ENCODE peak calls at places on chromosomes 1 and 21, in four cellular contexts. R, F, W and I are unnamed samples.

GRCh38 chr21:42515708-42516502 is 2.3 kb downstream of the SLC37A1 start:
- DNase-seq in F (no peak), R (no peak), W (no peak), I (no peak)

GRCh38 chr1:235102259-235102582 is 26.4 kb downstream of the TOMM20 start:
- DNase-seq in W (no peak), F (no peak), R (no peak), I (no peak)

GRCh38 chr1:44266400-44267344 is 53.4 kb downstream of the DMAP1 start:
- DNase-seq in R (no peak), W (no peak), F (no peak), I (no peak)

GRCh38 chr1:150847499-150848060 is 28.8 kb downstream of the ARNT start:
- DNase-seq in W (no peak), R (no peak), F (no peak), I (no peak)

GRCh38 chr1:212958175-212958574 is 7.8 kb downstream of the VASH2 start:
- DNase-seq in R (peak), W (no peak), F (peak), I (no peak)

GRCh38 chr1:175000697-175001187 is 995 bp downstream of the CACYBP start:
- DNase-seq in F (no peak), R (no peak), W (no peak), I (no peak)

GRCh38 chr1:42768172-42768571 is 1.1 kb downstream of the C1orf50 start:
- DNase-seq in R (no peak), W (no peak), F (no peak), I (no peak)

GRCh38 chr1:162191396-162192322 is 122.2 kb downstream of the NOS1AP start:
- DNase-seq in F (no peak), R (peak), W (no peak), I (no peak)

GRCh38 chr1:11741919-11742598 is 6.1 kb downstream of the AGTRAP start:
- DNase-seq in F (no peak), W (no peak), R (peak), I (no peak)

GRCh38 chr1:203264052-203264501 is 34.6 kb upstream of the CHIT1 start:
- DNase-seq in W (no peak), F (no peak), R (no peak), I (no peak)

GRCh38 chr1:55640708-55641473 is 425.7 kb upstream of the USP24 start:
- DNase-seq in F (no peak), W (no peak), R (peak), I (no peak)

GRCh38 chr21:38649120-38649519 is 150.8 kb upstream of the ERG start:
- DNase-seq in F (no peak), W (no peak), R (no peak), I (no peak)

GRCh38 chr1:1623631-1624442 is 8.1 kb upstream of the MMP23B start:
- DNase-seq in R (no peak), W (no peak), F (no peak), I (no peak)

GRCh38 chr1:192274588-192274987 is 42.2 kb upstream of the RGS21 start:
- DNase-seq in F (no peak), W (no peak), R (no peak), I (no peak)

GRCh38 chr1:53890522-53890941 is 935 bp upstream of the YIPF1 start:
- DNase-seq in F (no peak), R (no peak), W (no peak), I (no peak)

GRCh38 chr1:65882091-65882490 is 89.4 kb downstream of the PDE4B start:
- DNase-seq in R (no peak), F (peak), W (no peak), I (no peak)

GRCh38 chr1:14915356-14916054 is 238.0 kb upstream of the TMEM51 start:
- DNase-seq in R (peak), W (no peak), F (peak), I (peak)

GRCh38 chr1:148354909-148355308 is 128.2 kb downstream of the PPIAL4G start:
- DNase-seq in R (no peak), W (no peak), F (no peak), I (no peak)

GRCh38 chr1:44227211-44227610 is 13.9 kb downstream of the DMAP1 start:
- DNase-seq in W (no peak), F (no peak), R (no peak), I (no peak)

GRCh38 chr1:54002544-54003248 is 15.3 kb downstream of the LDLRAD1 start:
- DNase-seq in W (no peak), R (no peak), F (no peak), I (no peak)

GRCh38 chr1:151130837-151131586 is 15.4 kb downstream of the SEMA6C start:
- DNase-seq in F (peak), R (peak), W (peak), I (peak)

GRCh38 chr1:31501505-31501904 is 74.8 kb upstream of the TINAGL1 start:
- DNase-seq in F (no peak), W (no peak), R (peak), I (no peak)

GRCh38 chr1:35565742-35566133 is 7.4 kb upstream of the TFAP2E start:
- DNase-seq in R (no peak), F (no peak), W (no peak), I (no peak)

GRCh38 chr1:113388621-113389355 is 1.5 kb upstream of the MAGI3 start:
- DNase-seq in R (peak), F (no peak), W (no peak), I (no peak)

GRCh38 chr1:202143011-202143767 is 1.3 kb downstream of the ARL8A start:
- DNase-seq in W (no peak), F (no peak), R (no peak), I (no peak)

GRCh38 chr1:96116707-96117106 is 604.9 kb upstream of the PTBP2 start:
- DNase-seq in R (no peak), W (no peak), F (peak), I (no peak)

GRCh38 chr1:225987491-225988316 is 11.4 kb downstream of the SDE2 start:
- DNase-seq in W (no peak), F (peak), R (peak), I (no peak)

GRCh38 chr1:235972316-235973090 is 92.4 kb downstream of the NID1 start:
- DNase-seq in R (peak), F (peak), W (no peak), I (no peak)

GRCh38 chr1:234855851-234856250 is 245.9 kb upstream of the IRF2BP2 start:
- DNase-seq in R (no peak), F (no peak), W (no peak), I (no peak)

GRCh38 chr1:58618303-58618702 is 41.3 kb upstream of the TACSTD2 start:
- DNase-seq in F (peak), R (no peak), W (no peak), I (no peak)

GRCh38 chr1:244454412-244454811 is 2.7 kb upstream of the ADSS2 start:
- DNase-seq in R (no peak), W (no peak), F (no peak), I (peak)
- H3K4ac ChIP-seq in R (no peak), W (no peak), F (no peak), I (no peak)

DNA sequence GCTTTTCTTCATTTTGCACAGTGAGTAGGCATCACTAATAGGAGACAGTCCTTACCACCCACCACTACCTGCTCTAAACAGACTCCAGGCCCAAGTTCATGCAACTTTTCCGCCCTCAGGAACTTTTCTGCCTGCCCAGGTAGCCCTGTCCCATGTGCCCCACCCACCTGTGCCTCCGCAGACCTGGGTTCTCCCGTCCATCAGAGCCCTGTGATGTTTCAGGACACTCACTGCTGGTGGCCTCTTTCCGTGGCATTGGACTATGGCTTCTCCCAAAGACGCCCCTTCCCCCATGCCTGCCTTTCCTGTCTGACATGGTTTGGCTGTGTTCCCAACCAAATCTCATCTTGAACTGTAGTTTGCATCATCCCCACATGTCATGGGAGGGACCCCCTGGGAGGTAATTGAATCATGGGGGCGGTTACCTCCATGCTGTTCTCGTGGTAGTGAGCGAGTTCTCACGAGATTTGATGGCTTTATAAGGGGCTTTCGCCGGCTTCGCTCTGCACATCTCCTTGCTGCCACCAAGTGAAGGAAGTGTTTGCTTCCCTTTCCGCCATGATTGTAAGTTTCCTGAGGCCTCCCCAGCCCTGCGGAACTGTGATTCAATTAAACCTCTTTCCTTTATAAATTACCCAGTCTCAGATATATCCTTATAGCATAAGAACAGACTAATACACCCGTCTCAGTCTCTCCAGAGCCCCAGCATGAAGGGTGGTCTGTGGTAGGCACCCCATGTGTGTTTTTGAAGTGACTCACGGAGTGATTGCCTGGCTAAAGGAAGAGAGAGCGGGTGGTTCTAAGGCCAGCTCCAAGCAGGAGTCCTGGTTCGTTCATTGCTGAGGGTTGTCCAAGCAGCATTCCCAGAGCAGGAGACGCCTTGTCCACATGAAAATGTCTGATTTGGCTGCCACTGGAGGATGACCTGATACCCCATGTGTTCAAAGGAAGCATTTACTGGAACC is 86.0 kb upstream of the ZBTB40 start:
- DNase-seq in F (no peak), R (peak), W (no peak), I (no peak)
- H3K56ac ChIP-seq in F (no peak), R (no peak), W (no peak), I (no peak)

GRCh38 chr1:115090547-115090946 is 1.2 kb upstream of the TSPAN2 start:
- DNase-seq in R (peak), W (no peak), F (peak), I (peak)
- H3K4ac ChIP-seq in R (no peak), W (no peak), F (peak), I (no peak)

DNA sequence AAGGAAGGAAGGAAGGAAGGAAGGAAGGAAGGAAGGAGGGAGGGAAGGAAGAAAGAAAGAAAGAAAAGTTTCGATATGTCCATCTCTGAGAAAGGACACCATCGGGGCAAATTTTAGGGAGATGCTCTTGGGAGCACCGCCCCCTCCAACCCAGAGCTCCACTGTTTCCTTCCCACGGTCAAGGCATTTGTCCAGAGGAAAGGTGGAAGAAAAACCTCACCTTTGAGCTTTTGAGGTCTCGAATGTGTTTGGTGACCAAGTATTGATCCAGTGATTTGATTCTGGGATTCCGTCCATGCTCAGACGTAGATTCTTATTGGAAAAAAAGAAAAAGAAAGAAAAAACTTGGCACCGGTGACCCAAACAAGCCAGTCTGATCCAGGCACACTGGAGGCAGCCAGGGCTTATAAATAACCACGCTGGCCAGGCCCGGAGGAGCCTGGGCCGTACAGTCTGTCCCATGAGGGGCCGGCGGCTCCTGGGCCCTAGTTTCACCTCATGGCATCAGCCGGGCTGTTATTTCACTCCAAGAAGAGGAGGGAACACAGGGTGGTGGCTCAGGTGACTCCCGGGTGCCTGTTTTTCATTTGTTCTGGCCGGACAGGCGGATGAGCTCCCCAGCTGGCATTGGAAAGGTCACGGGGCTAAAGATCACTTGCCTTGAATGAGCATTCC is 36.1 kb upstream of the SLC25A33 start:
- DNase-seq in W (no peak), R (no peak), F (no peak), I (no peak)
- H3K56ac ChIP-seq in W (no peak), R (no peak), F (no peak), I (no peak)

DNA sequence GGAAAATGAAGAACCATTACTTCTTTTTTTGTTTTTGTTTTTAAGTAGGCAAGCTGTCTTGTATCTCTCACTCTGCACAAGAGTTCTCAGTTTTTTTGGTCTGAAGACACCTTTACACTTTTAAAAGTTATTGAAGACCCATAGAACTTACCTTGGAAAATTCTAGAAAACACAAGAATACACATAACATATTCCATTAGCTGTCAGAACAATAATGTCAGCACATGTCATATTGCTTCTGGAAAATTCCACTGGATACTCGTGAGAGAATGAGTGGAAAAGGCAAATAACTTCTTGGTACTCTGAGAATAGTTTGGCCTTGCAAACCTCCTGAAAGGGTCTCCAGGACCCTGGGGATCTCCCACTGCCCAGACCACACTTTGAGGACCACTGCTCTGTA is 4.8 kb downstream of the FBXO28 start:
- DNase-seq in F (no peak), R (no peak), W (no peak), I (no peak)
- H3K4ac ChIP-seq in F (no peak), R (no peak), W (no peak), I (no peak)

DNA sequence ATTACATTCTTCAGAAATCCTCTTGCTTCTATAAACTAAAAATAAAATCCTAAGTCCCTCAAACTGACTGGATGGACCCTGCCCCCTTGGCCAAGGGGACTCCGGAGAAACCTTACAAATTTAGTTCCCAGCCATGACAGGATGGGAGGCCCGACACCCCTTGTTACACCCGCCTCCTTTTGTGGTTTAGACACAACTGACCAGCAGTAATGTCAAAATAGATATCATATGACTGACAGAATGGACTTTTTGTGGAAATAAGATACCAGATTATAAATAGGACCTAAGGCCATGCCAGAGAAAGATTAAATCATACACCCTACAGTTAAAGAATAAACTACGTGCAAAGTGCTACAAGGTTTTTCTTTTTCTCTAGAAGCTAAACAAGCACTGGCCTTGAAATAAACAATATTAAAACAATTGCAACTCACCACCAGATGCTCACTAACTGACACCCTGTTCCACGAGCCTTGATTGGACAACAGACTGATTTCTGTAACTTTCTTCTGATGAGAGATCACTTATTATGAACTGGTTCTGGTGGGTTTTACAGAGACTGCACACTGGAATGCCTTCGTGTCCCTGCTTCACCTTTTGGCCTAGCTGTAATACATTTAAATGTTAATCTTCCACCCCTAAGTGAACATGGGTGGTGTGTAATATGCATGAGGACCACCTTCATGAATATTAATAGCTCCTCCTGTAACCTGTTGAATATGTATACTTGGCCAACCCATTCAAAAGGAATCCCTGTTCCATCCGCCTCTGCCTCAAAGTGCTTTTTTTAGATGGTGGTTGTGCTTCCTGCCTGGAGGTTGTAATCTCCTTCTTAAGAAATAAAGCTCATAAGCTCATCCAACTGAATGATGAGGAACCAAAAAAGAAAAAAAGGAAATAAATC is 99.6 kb downstream of the ODF2L start:
- DNase-seq in W (no peak), R (no peak), F (no peak), I (no peak)
- H3K56ac ChIP-seq in W (no peak), R (no peak), F (no peak), I (no peak)